ENCODE peak calls at places on chromosomes 5 and 9, in nine cellular contexts. One of them, this sample, is unnamed.

GRCh38 chr5:38532165-38532669 is 24.2 kb downstream of the LIFR start:
- DNase-seq in fibroblast of lung: no peak
- DNase-seq in dorsolateral prefrontal cortex: no peak
- DNase-seq in OCI-LY7: no peak
- DNase-seq in astrocyte: no peak
- DNase-seq in upper lobe of right lung: no peak
- DNase-seq in uterus: no peak
- DNase-seq in GM23338: peak
- DNase-seq in heart left ventricle: no peak
- DNase-seq in this sample: no peak

GRCh38 chr5:154015071-154015693 is 23.5 kb downstream of the FAM114A2 start:
- DNase-seq in fibroblast of lung: no peak
- DNase-seq in dorsolateral prefrontal cortex: no peak
- DNase-seq in OCI-LY7: no peak
- DNase-seq in astrocyte: no peak
- DNase-seq in upper lobe of right lung: no peak
- DNase-seq in uterus: no peak
- DNase-seq in GM23338: no peak
- DNase-seq in heart left ventricle: peak
- DNase-seq in this sample: no peak

GRCh38 chr9:94975480-94976452 is 249.3 kb downstream of the AOPEP start:
- DNase-seq in fibroblast of lung: no peak
- DNase-seq in dorsolateral prefrontal cortex: no peak
- DNase-seq in OCI-LY7: no peak
- DNase-seq in astrocyte: no peak
- DNase-seq in upper lobe of right lung: no peak
- DNase-seq in uterus: no peak
- DNase-seq in GM23338: no peak
- DNase-seq in heart left ventricle: no peak
- DNase-seq in this sample: no peak

GRCh38 chr9:130607640-130608420 is 28.5 kb downstream of the FUBP3 start:
- DNase-seq in fibroblast of lung: peak
- DNase-seq in dorsolateral prefrontal cortex: peak
- DNase-seq in OCI-LY7: no peak
- DNase-seq in astrocyte: peak
- DNase-seq in upper lobe of right lung: no peak
- DNase-seq in uterus: peak
- DNase-seq in GM23338: no peak
- DNase-seq in heart left ventricle: no peak
- DNase-seq in this sample: peak

GRCh38 chr9:27125030-27125429 is 16.0 kb downstream of the TEK start:
- DNase-seq in fibroblast of lung: peak
- DNase-seq in dorsolateral prefrontal cortex: peak
- DNase-seq in OCI-LY7: no peak
- DNase-seq in astrocyte: peak
- DNase-seq in upper lobe of right lung: no peak
- DNase-seq in uterus: peak
- DNase-seq in GM23338: no peak
- DNase-seq in heart left ventricle: peak
- DNase-seq in this sample: peak

GRCh38 chr5:135434591-135435466 is 12.3 kb downstream of the DCANP1 start:
- DNase-seq in fibroblast of lung: no peak
- DNase-seq in dorsolateral prefrontal cortex: no peak
- DNase-seq in OCI-LY7: no peak
- DNase-seq in astrocyte: no peak
- DNase-seq in upper lobe of right lung: no peak
- DNase-seq in uterus: no peak
- DNase-seq in GM23338: no peak
- DNase-seq in heart left ventricle: no peak
- DNase-seq in this sample: no peak

GRCh38 chr5:81326554-81326953 is 25.2 kb downstream of the ZCCHC9 start:
- DNase-seq in fibroblast of lung: no peak
- DNase-seq in dorsolateral prefrontal cortex: no peak
- DNase-seq in OCI-LY7: no peak
- DNase-seq in astrocyte: peak
- DNase-seq in upper lobe of right lung: no peak
- DNase-seq in uterus: no peak
- DNase-seq in GM23338: no peak
- DNase-seq in heart left ventricle: no peak
- DNase-seq in this sample: no peak

GRCh38 chr5:58069846-58070245 is 390.0 kb downstream of the PLK2 start:
- DNase-seq in fibroblast of lung: no peak
- DNase-seq in dorsolateral prefrontal cortex: no peak
- DNase-seq in OCI-LY7: no peak
- DNase-seq in astrocyte: no peak
- DNase-seq in upper lobe of right lung: no peak
- DNase-seq in uterus: no peak
- DNase-seq in GM23338: no peak
- DNase-seq in heart left ventricle: no peak
- DNase-seq in this sample: no peak

GRCh38 chr9:83166369-83166768 is 103.4 kb upstream of the RASEF start:
- DNase-seq in fibroblast of lung: no peak
- DNase-seq in dorsolateral prefrontal cortex: no peak
- DNase-seq in OCI-LY7: no peak
- DNase-seq in astrocyte: no peak
- DNase-seq in upper lobe of right lung: peak
- DNase-seq in uterus: no peak
- DNase-seq in GM23338: no peak
- DNase-seq in heart left ventricle: no peak
- DNase-seq in this sample: no peak

GRCh38 chr9:136093995-136094881 is 851 bp downstream of the NACC2 start:
- DNase-seq in fibroblast of lung: peak
- DNase-seq in dorsolateral prefrontal cortex: peak
- DNase-seq in OCI-LY7: no peak
- DNase-seq in astrocyte: peak
- DNase-seq in upper lobe of right lung: peak
- DNase-seq in uterus: peak
- DNase-seq in GM23338: no peak
- DNase-seq in heart left ventricle: peak
- DNase-seq in this sample: peak

GRCh38 chr9:107707419-107707837 is 217.9 kb upstream of the KLF4 start:
- DNase-seq in fibroblast of lung: peak
- DNase-seq in dorsolateral prefrontal cortex: no peak
- DNase-seq in OCI-LY7: no peak
- DNase-seq in astrocyte: peak
- DNase-seq in upper lobe of right lung: no peak
- DNase-seq in uterus: no peak
- DNase-seq in GM23338: no peak
- DNase-seq in heart left ventricle: no peak
- DNase-seq in this sample: peak

GRCh38 chr9:135902655-135903357 is 4.5 kb downstream of the CAMSAP1 start:
- DNase-seq in fibroblast of lung: no peak
- DNase-seq in dorsolateral prefrontal cortex: no peak
- DNase-seq in OCI-LY7: no peak
- DNase-seq in astrocyte: no peak
- DNase-seq in upper lobe of right lung: peak
- DNase-seq in uterus: no peak
- DNase-seq in GM23338: no peak
- DNase-seq in heart left ventricle: no peak
- DNase-seq in this sample: peak

GRCh38 chr5:173592050-173592669 is 24.3 kb downstream of the BOD1 start:
- DNase-seq in fibroblast of lung: peak
- DNase-seq in dorsolateral prefrontal cortex: no peak
- DNase-seq in OCI-LY7: peak
- DNase-seq in astrocyte: no peak
- DNase-seq in upper lobe of right lung: no peak
- DNase-seq in uterus: no peak
- DNase-seq in GM23338: peak
- DNase-seq in heart left ventricle: no peak
- DNase-seq in this sample: no peak

GRCh38 chr5:168346417-168346816 is 55.0 kb downstream of the WWC1 start:
- DNase-seq in fibroblast of lung: no peak
- DNase-seq in dorsolateral prefrontal cortex: no peak
- DNase-seq in OCI-LY7: no peak
- DNase-seq in astrocyte: no peak
- DNase-seq in upper lobe of right lung: no peak
- DNase-seq in uterus: no peak
- DNase-seq in GM23338: peak
- DNase-seq in heart left ventricle: no peak
- DNase-seq in this sample: no peak

GRCh38 chr5:61293051-61293450 is 39.0 kb upstream of the ZSWIM6 start:
- DNase-seq in fibroblast of lung: no peak
- DNase-seq in dorsolateral prefrontal cortex: no peak
- DNase-seq in OCI-LY7: no peak
- DNase-seq in astrocyte: no peak
- DNase-seq in upper lobe of right lung: no peak
- DNase-seq in uterus: no peak
- DNase-seq in GM23338: no peak
- DNase-seq in heart left ventricle: no peak
- DNase-seq in this sample: no peak
- H3K27ac ChIP-seq in fibroblast of lung: no peak
- H3K27ac ChIP-seq in dorsolateral prefrontal cortex: no peak
- H3K27ac ChIP-seq in OCI-LY7: no peak
- H3K27ac ChIP-seq in astrocyte: no peak
- H3K27ac ChIP-seq in upper lobe of right lung: no peak
- H3K27ac ChIP-seq in uterus: no peak
- H3K27ac ChIP-seq in GM23338: no peak
- H3K27ac ChIP-seq in heart left ventricle: no peak
- H3K27ac ChIP-seq in this sample: no peak

GRCh38 chr9:9924369-9924768 is 688.4 kb downstream of the PTPRD start:
- DNase-seq in fibroblast of lung: peak
- DNase-seq in dorsolateral prefrontal cortex: no peak
- DNase-seq in OCI-LY7: no peak
- DNase-seq in astrocyte: no peak
- DNase-seq in upper lobe of right lung: no peak
- DNase-seq in uterus: no peak
- DNase-seq in GM23338: no peak
- DNase-seq in heart left ventricle: no peak
- DNase-seq in this sample: no peak

GRCh38 chr9:9919174-9919573 is 693.6 kb downstream of the PTPRD start:
- DNase-seq in fibroblast of lung: no peak
- DNase-seq in dorsolateral prefrontal cortex: no peak
- DNase-seq in OCI-LY7: no peak
- DNase-seq in astrocyte: no peak
- DNase-seq in upper lobe of right lung: no peak
- DNase-seq in uterus: no peak
- DNase-seq in GM23338: peak
- DNase-seq in heart left ventricle: no peak
- DNase-seq in this sample: no peak

GRCh38 chr9:9917400-9917799 is 695.4 kb downstream of the PTPRD start:
- DNase-seq in fibroblast of lung: no peak
- DNase-seq in dorsolateral prefrontal cortex: no peak
- DNase-seq in OCI-LY7: no peak
- DNase-seq in astrocyte: no peak
- DNase-seq in upper lobe of right lung: no peak
- DNase-seq in uterus: no peak
- DNase-seq in GM23338: no peak
- DNase-seq in heart left ventricle: no peak
- DNase-seq in this sample: no peak

GRCh38 chr9:9921771-9922170 is 691.0 kb downstream of the PTPRD start:
- DNase-seq in fibroblast of lung: no peak
- DNase-seq in dorsolateral prefrontal cortex: no peak
- DNase-seq in OCI-LY7: no peak
- DNase-seq in astrocyte: no peak
- DNase-seq in upper lobe of right lung: no peak
- DNase-seq in uterus: no peak
- DNase-seq in GM23338: no peak
- DNase-seq in heart left ventricle: no peak
- DNase-seq in this sample: no peak

GRCh38 chr9:9920425-9920824 is 692.4 kb downstream of the PTPRD start:
- DNase-seq in fibroblast of lung: no peak
- DNase-seq in dorsolateral prefrontal cortex: no peak
- DNase-seq in OCI-LY7: peak
- DNase-seq in astrocyte: no peak
- DNase-seq in upper lobe of right lung: no peak
- DNase-seq in uterus: no peak
- DNase-seq in GM23338: peak
- DNase-seq in heart left ventricle: no peak
- DNase-seq in this sample: no peak
- TF ChIP-seq CTCF in fibroblast of lung: no peak
- TF ChIP-seq CTCF in dorsolateral prefrontal cortex: peak
- TF ChIP-seq CTCF in OCI-LY7: peak
- TF ChIP-seq CTCF in astrocyte: peak
- TF ChIP-seq CTCF in upper lobe of right lung: no peak
- TF ChIP-seq CTCF in uterus: no peak
- TF ChIP-seq CTCF in GM23338: peak
- TF ChIP-seq CTCF in heart left ventricle: no peak
- TF ChIP-seq CTCF in this sample: no peak

DNA sequence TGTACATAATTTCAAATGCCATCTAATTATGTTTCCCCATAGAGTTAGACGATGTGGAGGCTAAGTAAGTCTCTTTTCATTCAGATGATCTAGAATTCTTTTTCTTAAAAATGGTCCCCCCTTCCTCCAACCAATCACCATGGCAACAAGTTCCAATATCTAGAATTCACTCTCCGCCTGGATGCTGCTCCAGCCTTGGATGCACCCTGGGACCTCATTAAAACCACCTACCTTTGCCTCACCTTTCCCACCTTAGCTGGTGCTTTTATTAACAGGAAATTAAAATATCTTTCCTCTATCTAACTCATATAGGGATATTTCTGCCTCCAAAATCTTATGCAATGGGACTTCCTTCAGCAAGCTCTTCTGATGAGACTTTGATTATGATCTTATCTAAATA is 49.0 kb downstream of the DIRAS2 start:
- DNase-seq in fibroblast of lung: no peak
- DNase-seq in dorsolateral prefrontal cortex: no peak
- DNase-seq in OCI-LY7: no peak
- DNase-seq in astrocyte: no peak
- DNase-seq in upper lobe of right lung: no peak
- DNase-seq in uterus: no peak
- DNase-seq in GM23338: no peak
- DNase-seq in heart left ventricle: no peak
- DNase-seq in this sample: no peak
- H3K4me3 ChIP-seq in fibroblast of lung: no peak
- H3K4me3 ChIP-seq in dorsolateral prefrontal cortex: no peak
- H3K4me3 ChIP-seq in OCI-LY7: no peak
- H3K4me3 ChIP-seq in astrocyte: no peak
- H3K4me3 ChIP-seq in upper lobe of right lung: no peak
- H3K4me3 ChIP-seq in uterus: no peak
- H3K4me3 ChIP-seq in GM23338: no peak
- H3K4me3 ChIP-seq in heart left ventricle: no peak
- H3K4me3 ChIP-seq in this sample: no peak

DNA sequence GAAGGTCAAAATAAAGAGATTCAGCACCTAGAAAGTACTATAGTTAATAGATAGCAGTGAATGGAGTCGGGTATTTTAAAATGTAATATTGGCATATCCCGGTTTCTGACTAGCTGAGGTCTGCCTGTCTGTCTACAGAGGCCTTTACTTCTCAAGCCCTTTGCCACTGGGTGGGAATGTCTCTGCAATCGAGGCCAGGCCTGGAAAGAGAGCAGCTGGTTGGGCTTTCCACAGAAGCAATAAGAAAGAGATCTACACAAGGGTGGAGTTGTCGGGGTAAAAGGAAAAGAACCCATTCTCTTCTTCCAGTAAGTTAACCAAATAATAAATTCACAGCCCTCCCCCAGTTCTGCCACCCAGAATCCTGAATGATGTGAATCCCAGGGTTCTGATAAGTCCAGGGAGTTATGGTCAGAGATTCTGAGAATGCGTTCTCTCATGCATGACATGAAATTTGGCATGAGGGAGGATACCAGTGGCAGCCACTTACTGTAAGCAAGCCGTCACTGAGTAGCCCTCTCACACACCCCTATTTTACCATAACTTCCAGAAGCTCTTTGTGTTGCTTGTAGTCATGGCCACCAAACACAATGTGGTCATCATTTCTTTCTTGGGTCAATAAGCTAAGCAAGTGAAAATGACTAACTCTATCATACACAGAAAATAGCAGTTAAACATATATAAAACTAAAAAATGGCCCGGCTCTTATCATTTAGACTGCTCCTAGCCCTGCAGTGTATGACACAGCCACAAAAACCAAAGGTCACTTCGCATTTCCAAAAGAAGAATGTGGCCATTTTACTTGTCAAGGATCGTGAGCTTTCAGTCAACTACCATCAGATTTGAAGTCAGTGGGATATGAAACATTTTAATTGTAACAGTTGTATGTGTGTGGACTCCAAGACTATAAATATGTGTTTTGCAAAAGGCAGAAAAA is 185.0 kb downstream of the GLIS3 start:
- DNase-seq in fibroblast of lung: peak
- DNase-seq in dorsolateral prefrontal cortex: no peak
- DNase-seq in OCI-LY7: no peak
- DNase-seq in astrocyte: peak
- DNase-seq in upper lobe of right lung: no peak
- DNase-seq in uterus: no peak
- DNase-seq in GM23338: no peak
- DNase-seq in heart left ventricle: no peak
- DNase-seq in this sample: no peak
- H3K27ac ChIP-seq in fibroblast of lung: peak
- H3K27ac ChIP-seq in dorsolateral prefrontal cortex: no peak
- H3K27ac ChIP-seq in OCI-LY7: no peak
- H3K27ac ChIP-seq in astrocyte: peak
- H3K27ac ChIP-seq in upper lobe of right lung: no peak
- H3K27ac ChIP-seq in uterus: no peak
- H3K27ac ChIP-seq in GM23338: no peak
- H3K27ac ChIP-seq in heart left ventricle: no peak
- H3K27ac ChIP-seq in this sample: no peak

This sample was measured in adrenal gland.